ENCODE peak calls at places on chromosomes 7 and 10, in seven cellular contexts. I is astrocyte; F is lower lobe of right lung; Q is CD4-positive, CD25-positive, alpha-beta regulatory T cell; J is trophoblast cell; R is CD8-positive, alpha-beta T cell; X is heart right ventricle. E is an unnamed sample. For H3K4me1, the result is how much of the 10 kb centered on the place peaks cover.

GRCh38 chr7:120931243-120931642 is 19.3 kb upstream of the ING3 start:
- DNase-seq in I (no peak), F (no peak), Q (no peak), J (no peak), R (no peak), X (no peak), E (no peak)

GRCh38 chr7:100677308-100678095 is 4.0 kb downstream of the GNB2 start:
- DNase-seq in I (no peak), F (peak), Q (no peak), J (no peak), R (no peak), X (no peak), E (no peak)

GRCh38 chr10:123038782-123039631 is 30.2 kb downstream of the ACADSB start:
- DNase-seq in I (no peak), F (no peak), Q (no peak), J (no peak), R (no peak), X (no peak), E (no peak)

GRCh38 chr10:33876547-33877400 is 542.3 kb upstream of the NRP1 start:
- DNase-seq in I (no peak), F (no peak), Q (no peak), J (peak), R (no peak), X (no peak), E (peak)

GRCh38 chr7:103075337-103075918 is 488 bp downstream of the ARMC10 start:
- DNase-seq in I (peak), F (peak), Q (peak), J (peak), R (peak), X (peak), E (peak)

GRCh38 chr10:66925896-66926719 is at the start of gene LRRTM3:
- DNase-seq in I (peak), F (no peak), Q (peak), J (peak), R (no peak), X (peak), E (no peak)

GRCh38 chr7:140005754-140006503 is 56.8 kb downstream of the PARP12 start:
- DNase-seq in I (no peak), F (no peak), Q (no peak), J (peak), R (no peak), X (no peak), E (no peak)

GRCh38 chr10:118958984-118959916 is 70.3 kb upstream of the NANOS1 start:
- DNase-seq in I (peak), F (peak), Q (peak), J (peak), R (no peak), X (peak), E (peak)

GRCh38 chr7:54846272-54846671 is 87.3 kb upstream of the SEC61G start:
- DNase-seq in I (peak), F (no peak), Q (no peak), J (no peak), R (no peak), X (no peak), E (no peak)

GRCh38 chr10:63140077-63140476 is 6.9 kb downstream of the NRBF2 start:
- DNase-seq in I (no peak), F (no peak), Q (no peak), J (no peak), R (no peak), X (no peak), E (no peak)

GRCh38 chr7:55571534-55572377 is 546 bp downstream of the VOPP1 start:
- DNase-seq in I (peak), F (peak), Q (peak), J (peak), R (peak), X (peak), E (no peak)

GRCh38 chr7:131521651-131522163 is 34.7 kb downstream of the PODXL start:
- DNase-seq in I (no peak), F (peak), Q (no peak), J (peak), R (no peak), X (peak), E (no peak)

GRCh38 chr7:148715027-148715426 is 16.3 kb downstream of the CUL1 start:
- DNase-seq in I (no peak), F (no peak), Q (no peak), J (peak), R (no peak), X (no peak), E (no peak)

GRCh38 chr7:10940748-10941358 is 32.8 kb upstream of the PHF14 start:
- DNase-seq in I (no peak), F (no peak), Q (peak), J (peak), R (no peak), X (no peak), E (no peak)

GRCh38 chr10:28661035-28661434 is 16.3 kb upstream of the BAMBI start:
- DNase-seq in I (peak), F (no peak), Q (no peak), J (peak), R (no peak), X (no peak), E (no peak)

GRCh38 chr10:131183546-131184045 is 127.9 kb downstream of the TCERG1L start:
- DNase-seq in I (no peak), F (no peak), Q (no peak), J (no peak), R (no peak), X (no peak), E (no peak)

GRCh38 chr10:79320785-79321493 is 26.3 kb upstream of the PPIF start:
- DNase-seq in I (peak), F (peak), Q (no peak), J (peak), R (no peak), X (no peak), E (no peak)

GRCh38 chr10:72068901-72069446 is 19.4 kb downstream of the SPOCK2 start:
- DNase-seq in I (no peak), F (no peak), Q (no peak), J (no peak), R (no peak), X (no peak), E (no peak)

GRCh38 chr7:32536585-32536984 is 41.3 kb downstream of the AVL9 start:
- DNase-seq in I (peak), F (no peak), Q (no peak), J (no peak), R (no peak), X (no peak), E (no peak)

GRCh38 chr10:31744025-31744424 is 184.6 kb downstream of the ARHGAP12 start:
- DNase-seq in I (no peak), F (no peak), Q (no peak), J (no peak), R (no peak), X (no peak), E (no peak)

DNA sequence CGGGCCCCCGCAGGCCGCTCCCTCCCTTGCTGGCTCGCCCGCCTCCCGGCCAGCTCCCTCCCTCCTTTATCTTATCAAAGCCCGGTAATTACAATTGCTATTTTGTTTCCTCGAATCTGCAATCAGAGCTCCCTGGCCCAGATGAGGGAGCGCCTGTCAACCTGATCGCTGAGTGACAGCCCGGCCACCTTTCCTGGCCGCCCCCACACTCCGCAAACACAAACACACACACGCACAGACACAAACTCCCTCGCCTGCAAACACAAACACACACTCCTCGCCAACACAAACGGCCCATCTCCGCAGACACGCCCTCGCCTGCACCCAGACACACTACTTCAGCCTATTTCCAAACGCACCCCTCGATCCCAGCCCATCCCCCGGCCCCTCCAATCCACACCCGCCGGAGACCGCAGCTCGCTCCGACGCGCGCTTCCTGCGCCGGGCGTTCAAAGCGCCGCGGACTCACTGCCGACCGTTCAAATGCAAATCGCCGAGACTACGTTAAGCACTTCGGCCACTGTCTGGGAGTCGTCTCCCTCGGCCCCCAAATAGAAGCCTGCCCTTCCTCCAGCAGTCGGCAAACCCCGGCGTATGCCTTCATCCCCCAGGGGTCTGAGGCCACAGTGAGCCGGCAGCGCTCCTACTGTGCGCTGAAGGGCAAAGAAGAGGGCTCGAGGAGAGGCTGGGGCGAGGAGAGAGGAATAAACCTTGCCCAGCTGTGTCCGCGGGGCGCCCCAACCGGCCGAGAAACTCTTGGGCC is 3.0 kb upstream of the FGF8 start:
- DNase-seq in I (peak), F (peak), Q (peak), J (peak), R (no peak), X (no peak), E (no peak)
- H3K4me1 ChIP-seq in I (under half), F (half or more), Q (half or more), J (under half), R (half or more), X (half or more), E (under half)

DNA sequence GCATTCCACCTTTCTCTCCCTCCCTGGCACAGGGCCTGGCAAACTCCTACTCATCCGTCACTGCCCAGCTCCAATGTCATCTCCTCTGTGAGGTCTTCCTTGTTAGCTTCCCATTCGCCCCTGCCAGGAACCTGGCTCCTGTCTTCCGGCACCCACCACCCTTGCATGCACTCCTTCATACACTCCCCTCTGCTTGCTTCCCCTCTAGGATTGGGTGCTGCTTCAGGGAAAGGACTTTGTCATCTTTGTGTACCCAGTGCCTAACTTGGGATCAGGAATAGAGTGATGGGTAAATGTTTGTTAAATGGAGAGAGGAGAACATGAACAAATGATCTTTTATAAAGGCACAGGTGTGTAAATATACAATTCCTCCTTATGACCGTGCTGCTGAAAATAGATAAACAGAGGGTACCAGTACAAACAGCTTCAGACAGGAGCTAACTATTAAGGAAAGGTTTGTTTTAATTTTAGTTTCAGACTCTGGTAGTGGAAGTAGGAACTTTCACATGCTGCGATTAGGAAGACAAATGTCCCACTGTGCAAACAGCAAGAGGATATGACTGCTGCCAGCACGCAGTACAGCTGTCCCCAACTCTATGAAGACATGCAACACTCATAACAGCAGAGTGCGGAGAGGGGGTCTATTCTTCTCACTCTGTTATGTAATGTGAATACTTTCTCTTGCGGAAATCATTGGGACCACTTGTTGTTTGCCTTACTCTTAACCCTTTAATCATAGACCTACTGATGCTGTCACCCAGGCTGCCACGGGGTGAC is 142.5 kb downstream of the CHN2 start:
- DNase-seq in I (no peak), F (no peak), Q (no peak), J (no peak), R (no peak), X (no peak), E (no peak)
- H3K27ac ChIP-seq in I (no peak), F (no peak), Q (no peak), J (no peak), R (peak), X (no peak), E (no peak)

GRCh38 chr7:20778063-20778721 is 8.5 kb downstream of the SP8 start:
- DNase-seq in I (no peak), F (peak), Q (no peak), J (peak), R (no peak), X (no peak), E (no peak)
- H3K4me3 ChIP-seq in I (peak), F (peak), Q (no peak), J (peak), R (no peak), X (peak), E (no peak)

DNA sequence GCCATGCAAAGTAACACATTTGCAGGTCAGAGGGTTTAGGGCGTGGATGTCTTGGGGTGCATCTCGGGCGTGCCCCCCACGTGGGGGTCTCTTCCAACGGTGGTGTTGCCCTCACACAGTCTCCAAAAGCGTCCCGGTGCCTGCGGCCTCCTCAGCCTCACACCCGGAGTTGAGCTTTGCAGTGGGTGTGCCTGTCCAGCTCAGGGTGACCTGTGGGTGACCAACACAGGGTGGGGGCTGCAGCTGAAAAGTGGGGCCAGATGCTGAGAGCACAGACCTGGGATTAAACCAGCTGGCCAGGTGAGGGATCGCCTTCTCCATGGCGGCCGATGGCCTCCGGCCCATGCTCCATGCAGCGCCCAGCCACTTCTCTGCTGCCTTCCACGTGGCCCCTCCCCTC is 63.1 kb downstream of the PWWP2B start:
- DNase-seq in I (no peak), F (peak), Q (no peak), J (no peak), R (no peak), X (no peak), E (no peak)
- H3K4me1 ChIP-seq in I (under half), F (under half), Q (under half), J (under half), R (under half), X (under half), E (under half)

E was measured in tibial nerve.